ENCODE peak calls at places on chromosome 3, in seven cellular contexts. One of them, this sample, is unnamed.

GRCh38 chr3:59237121-59237520 is 187.3 kb upstream of the CFAP20DC start:
- DNase-seq in SK-N-SH: no peak
- DNase-seq in K562: no peak
- DNase-seq in HCT116: no peak
- DNase-seq in HepG2: no peak
- DNase-seq in H1: no peak
- DNase-seq in GM12878: no peak
- DNase-seq in this sample: no peak

GRCh38 chr3:112738366-112738765 is 97.4 kb upstream of the CCDC80 start:
- DNase-seq in K562: no peak
- DNase-seq in GM12878: no peak
- DNase-seq in HCT116: no peak
- DNase-seq in H1: no peak
- DNase-seq in HepG2: no peak
- DNase-seq in SK-N-SH: no peak
- DNase-seq in this sample: no peak

GRCh38 chr3:99901200-99901926 is 83.7 kb downstream of the CMSS1 start:
- DNase-seq in H1: no peak
- DNase-seq in HCT116: peak; percentile 77
- DNase-seq in GM12878: peak; percentile 23
- DNase-seq in K562: no peak
- DNase-seq in SK-N-SH: no peak
- DNase-seq in HepG2: peak; percentile 94
- DNase-seq in this sample: no peak

GRCh38 chr3:32000877-32001276 is 19.3 kb downstream of the ZNF860 start:
- DNase-seq in GM12878: no peak
- DNase-seq in SK-N-SH: no peak
- DNase-seq in HCT116: no peak
- DNase-seq in K562: no peak
- DNase-seq in HepG2: no peak
- DNase-seq in H1: no peak
- DNase-seq in this sample: no peak

GRCh38 chr3:52483577-52484495 is 11.3 kb upstream of the STAB1 start:
- DNase-seq in SK-N-SH: no peak
- DNase-seq in GM12878: no peak
- DNase-seq in HCT116: no peak
- DNase-seq in HepG2: peak; percentile 61
- DNase-seq in H1: no peak
- DNase-seq in K562: no peak
- DNase-seq in this sample: no peak

GRCh38 chr3:188331166-188331565 is 177.2 kb downstream of the LPP start:
- DNase-seq in GM12878: no peak
- DNase-seq in HCT116: no peak
- DNase-seq in K562: no peak
- DNase-seq in HepG2: no peak
- DNase-seq in SK-N-SH: no peak
- DNase-seq in H1: no peak
- DNase-seq in this sample: no peak

GRCh38 chr3:47932431-47932830 is 83.8 kb downstream of the MAP4 start:
- DNase-seq in HepG2: no peak
- DNase-seq in GM12878: no peak
- DNase-seq in HCT116: no peak
- DNase-seq in K562: no peak
- DNase-seq in H1: no peak
- DNase-seq in SK-N-SH: no peak
- DNase-seq in this sample: no peak

GRCh38 chr3:186909078-186909853 is 21.1 kb upstream of the ST6GAL1 start:
- DNase-seq in H1: no peak
- DNase-seq in GM12878: no peak
- DNase-seq in SK-N-SH: no peak
- DNase-seq in K562: peak; percentile 38
- DNase-seq in HepG2: peak; percentile 37
- DNase-seq in HCT116: no peak
- DNase-seq in this sample: no peak

GRCh38 chr3:17491601-17492000 is 250.8 kb downstream of the TBC1D5 start:
- DNase-seq in HCT116: peak; percentile 13
- DNase-seq in SK-N-SH: no peak
- DNase-seq in H1: no peak
- DNase-seq in GM12878: no peak
- DNase-seq in HepG2: no peak
- DNase-seq in K562: no peak
- DNase-seq in this sample: no peak

GRCh38 chr3:8368598-8368997 is 133.0 kb upstream of the LMCD1 start:
- DNase-seq in HepG2: no peak
- DNase-seq in HCT116: no peak
- DNase-seq in SK-N-SH: no peak
- DNase-seq in GM12878: no peak
- DNase-seq in H1: no peak
- DNase-seq in K562: no peak
- DNase-seq in this sample: no peak

GRCh38 chr3:135965506-135966348 is at the start of gene PPP2R3A:
- DNase-seq in SK-N-SH: peak; percentile 97
- DNase-seq in GM12878: no peak
- DNase-seq in HepG2: peak; percentile 18
- DNase-seq in HCT116: peak; percentile 64
- DNase-seq in K562: peak; percentile 92
- DNase-seq in H1: peak; percentile 62
- DNase-seq in this sample: peak; percentile 93

DNA sequence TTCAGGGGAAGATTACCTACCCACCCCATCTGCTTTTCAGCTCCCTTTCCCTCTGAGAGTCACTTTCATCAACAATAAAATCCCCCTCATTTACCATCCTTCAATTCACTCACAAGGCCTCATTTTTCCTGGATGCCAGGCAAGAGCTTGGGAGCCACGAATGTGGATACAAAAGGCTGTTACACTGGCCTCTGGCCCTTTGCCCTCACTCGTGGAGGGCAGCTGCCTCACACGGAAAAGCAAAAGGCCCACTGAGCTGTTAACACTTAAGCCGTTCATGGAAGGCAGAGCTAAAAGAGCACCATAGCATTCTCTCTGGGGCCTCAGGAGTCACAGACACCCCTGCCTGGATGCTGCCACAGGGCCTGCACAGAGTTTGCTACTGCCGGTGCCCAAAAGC is 102.4 kb upstream of the TUSC7 start:
- DNase-seq in HCT116: no peak
- DNase-seq in H1: no peak
- DNase-seq in GM12878: no peak
- DNase-seq in K562: no peak
- DNase-seq in HepG2: no peak
- DNase-seq in SK-N-SH: no peak
- DNase-seq in this sample: no peak
- TF ChIP-seq JUND in HCT116: no peak
- TF ChIP-seq JUND in H1: no peak
- TF ChIP-seq JUND in GM12878: no peak
- TF ChIP-seq JUND in K562: no peak
- TF ChIP-seq JUND in HepG2: no peak
- TF ChIP-seq JUND in SK-N-SH: no peak
- TF ChIP-seq JUND in this sample: no peak

GRCh38 chr3:67550541-67550940 is 103.9 kb downstream of the SUCLG2 start:
- DNase-seq in H1: no peak
- DNase-seq in SK-N-SH: no peak
- DNase-seq in K562: no peak
- DNase-seq in HCT116: no peak
- DNase-seq in HepG2: no peak
- DNase-seq in GM12878: no peak
- DNase-seq in this sample: no peak
- TF ChIP-seq JUND in H1: no peak
- TF ChIP-seq JUND in SK-N-SH: no peak
- TF ChIP-seq JUND in K562: no peak
- TF ChIP-seq JUND in HCT116: no peak
- TF ChIP-seq JUND in HepG2: no peak
- TF ChIP-seq JUND in GM12878: no peak
- TF ChIP-seq JUND in this sample: no peak

DNA sequence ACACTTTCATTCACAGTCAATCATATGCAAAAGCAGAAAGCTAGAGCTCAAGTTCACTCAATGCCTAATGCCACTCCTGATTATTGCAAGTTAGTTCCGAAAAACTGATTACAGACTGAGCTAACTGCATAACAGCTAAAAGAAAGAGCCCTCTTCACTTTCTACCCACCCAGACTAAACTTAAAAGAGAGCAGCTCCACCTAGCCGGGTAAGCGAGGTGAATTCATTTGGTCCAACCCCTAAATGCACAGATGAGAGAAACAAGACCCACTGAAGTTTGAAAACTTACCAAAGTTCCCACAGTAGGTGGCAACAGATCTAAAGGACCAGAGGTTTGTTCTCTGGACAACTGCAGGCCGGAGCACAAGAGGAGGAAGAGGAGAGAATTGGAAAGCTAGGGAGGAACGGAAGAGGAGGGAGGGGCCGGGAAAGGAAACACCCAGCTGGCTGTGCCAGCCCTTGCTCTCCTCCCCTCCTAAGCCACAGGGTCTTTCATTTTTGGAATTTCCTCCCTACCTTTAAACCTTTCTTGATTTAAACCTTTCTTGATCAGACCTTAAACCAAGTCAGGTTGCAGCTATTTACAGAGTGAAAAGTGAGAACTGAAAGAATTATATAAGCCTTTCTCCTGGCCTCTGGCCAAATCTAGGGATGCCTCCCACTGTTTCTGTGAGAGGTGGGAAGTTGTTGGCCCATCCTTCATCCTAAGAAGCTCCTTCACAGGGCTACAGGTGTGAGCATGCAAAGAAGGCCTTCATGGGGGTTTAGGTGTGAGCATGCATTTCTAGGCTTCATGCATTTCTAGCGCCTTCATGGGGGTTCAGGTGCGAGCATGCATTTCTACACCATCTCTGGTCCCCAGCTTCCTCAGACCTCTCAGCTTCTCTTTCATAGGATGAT is 114.7 kb upstream of the LMOD3 start:
- DNase-seq in HepG2: no peak
- DNase-seq in H1: no peak
- DNase-seq in HCT116: no peak
- DNase-seq in SK-N-SH: no peak
- DNase-seq in K562: no peak
- DNase-seq in GM12878: no peak
- DNase-seq in this sample: no peak
- TF ChIP-seq JUND in HepG2: no peak
- TF ChIP-seq JUND in H1: peak; percentile 48
- TF ChIP-seq JUND in HCT116: no peak
- TF ChIP-seq JUND in SK-N-SH: no peak
- TF ChIP-seq JUND in K562: no peak
- TF ChIP-seq JUND in GM12878: no peak
- TF ChIP-seq JUND in this sample: no peak

DNA sequence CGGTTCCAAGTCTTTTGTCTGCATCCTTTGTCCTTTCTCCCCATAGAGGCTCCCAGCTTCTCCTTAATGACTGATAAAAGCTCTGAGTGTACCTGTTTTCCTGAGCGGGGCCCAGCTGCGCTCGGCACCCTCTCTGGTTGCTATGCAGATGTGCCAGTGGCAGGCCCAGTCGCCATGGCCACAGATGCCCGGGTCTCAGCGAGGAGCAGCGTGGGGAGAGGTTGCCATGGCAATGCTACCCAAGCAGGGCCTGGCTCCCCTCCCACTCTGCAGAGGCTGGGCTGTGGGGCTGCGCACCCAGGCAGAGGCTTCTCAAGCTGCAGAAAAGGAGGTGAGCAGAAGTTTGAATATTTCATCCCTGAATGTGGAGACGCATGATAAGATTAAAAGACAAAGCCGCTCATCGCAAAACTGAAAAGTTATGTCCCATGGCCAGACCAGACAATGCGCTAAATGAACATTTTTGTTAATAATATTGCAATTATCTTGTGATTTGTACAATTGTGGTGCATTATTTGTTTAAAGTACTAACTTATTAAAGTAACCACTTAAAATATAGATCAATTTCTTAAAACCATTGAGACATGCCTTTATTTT is 66.1 kb downstream of the TPRA1 start:
- DNase-seq in HepG2: no peak
- DNase-seq in GM12878: no peak
- DNase-seq in SK-N-SH: peak; percentile 88
- DNase-seq in H1: no peak
- DNase-seq in K562: no peak
- DNase-seq in HCT116: no peak
- DNase-seq in this sample: no peak
- TF ChIP-seq JUND in HepG2: no peak
- TF ChIP-seq JUND in GM12878: no peak
- TF ChIP-seq JUND in SK-N-SH: no peak
- TF ChIP-seq JUND in H1: no peak
- TF ChIP-seq JUND in K562: no peak
- TF ChIP-seq JUND in HCT116: no peak
- TF ChIP-seq JUND in this sample: no peak

GRCh38 chr3:54122046-54122801 is at the start of gene CACNA2D3:
- DNase-seq in SK-N-SH: peak; percentile 74
- DNase-seq in HepG2: no peak
- DNase-seq in K562: no peak
- DNase-seq in GM12878: no peak
- DNase-seq in H1: no peak
- DNase-seq in HCT116: no peak
- DNase-seq in this sample: peak; percentile 39
- TF ChIP-seq JUND in SK-N-SH: no peak
- TF ChIP-seq JUND in HepG2: no peak
- TF ChIP-seq JUND in K562: no peak
- TF ChIP-seq JUND in GM12878: no peak
- TF ChIP-seq JUND in H1: no peak
- TF ChIP-seq JUND in HCT116: no peak
- TF ChIP-seq JUND in this sample: no peak

DNA sequence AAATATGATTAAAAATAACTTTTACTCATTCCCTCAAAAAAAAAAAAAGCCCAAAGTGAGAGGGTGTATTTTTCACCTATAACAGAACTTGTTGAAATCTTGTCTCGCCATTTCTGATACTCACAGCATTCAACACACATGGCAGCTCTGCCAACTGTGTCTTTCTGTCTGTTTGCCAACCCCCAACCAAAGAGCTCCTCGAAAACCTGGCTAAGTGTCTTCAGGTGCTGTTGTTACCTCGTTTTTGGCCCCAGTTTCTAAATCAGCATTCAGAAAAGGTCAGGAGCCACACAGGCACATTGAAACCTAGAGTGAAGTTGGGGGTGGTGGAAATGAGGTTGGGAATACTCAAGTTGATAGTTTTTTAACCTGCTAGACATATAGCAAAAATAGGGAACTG is 123.5 kb downstream of the TMEM108 start:
- DNase-seq in HCT116: no peak
- DNase-seq in GM12878: no peak
- DNase-seq in H1: no peak
- DNase-seq in HepG2: no peak
- DNase-seq in K562: no peak
- DNase-seq in SK-N-SH: no peak
- DNase-seq in this sample: no peak
- TF ChIP-seq JUND in HCT116: no peak
- TF ChIP-seq JUND in GM12878: no peak
- TF ChIP-seq JUND in H1: no peak
- TF ChIP-seq JUND in HepG2: no peak
- TF ChIP-seq JUND in K562: no peak
- TF ChIP-seq JUND in SK-N-SH: no peak
- TF ChIP-seq JUND in this sample: no peak

This sample was measured in T47D.